ENCODE peak calls at places on chromosomes 1 and 21, in seven cellular contexts. W is activated T-cell treated with anti-CD3 and anti-CD28 coated beads, Interleukin-2, amount 50 U/mL, for 72 hours; Z is fibroblast of mammary gland; G is activated CD4-positive, alpha-beta T cell treated with anti-CD3 and anti-CD28 coated beads, Interleukin-2, amount 10 ng/mL, durations not matched to agents 24 days and 14 days; M is NAMALWA; P is B cell; V is NCI-H1694 treated with DMSO at 0.1 percent for 48 hours. X is an unnamed sample.

GRCh38 chr21:43345746-43346409 is 81.1 kb downstream of the SIK1 start:
- DNase-seq in W (peak), Z (peak), G (peak), M (no peak), P (no peak), V (no peak), X (no peak)

GRCh38 chr1:23576338-23577055 is 17.2 kb upstream of the ID3 start:
- DNase-seq in W (no peak), Z (no peak), G (no peak), M (peak), P (no peak), V (peak), X (no peak)

GRCh38 chr1:18354657-18355056 is 126.1 kb upstream of the KLHDC7A start:
- DNase-seq in W (no peak), Z (no peak), G (no peak), M (no peak), P (no peak), V (no peak), X (no peak)

GRCh38 chr1:170664283-170664827 is 424 bp downstream of the PRRX1 start:
- DNase-seq in W (no peak), Z (no peak), G (no peak), M (no peak), P (no peak), V (no peak), X (no peak)

GRCh38 chr21:28615276-28615675 is 377.4 kb downstream of the LTN1 start:
- DNase-seq in W (no peak), Z (peak), G (no peak), M (no peak), P (no peak), V (no peak), X (no peak)

GRCh38 chr21:41762753-41763152 is 4.1 kb downstream of the RIPK4 start:
- DNase-seq in W (no peak), Z (no peak), G (no peak), M (no peak), P (no peak), V (no peak), X (no peak)

GRCh38 chr1:160260436-160261382 is 1.6 kb downstream of the DCAF8 start:
- DNase-seq in W (no peak), Z (peak), G (no peak), M (peak), P (no peak), V (no peak), X (no peak)

GRCh38 chr1:103561612-103562395 is 9.6 kb upstream of the AMY2B start:
- DNase-seq in W (no peak), Z (peak), G (no peak), M (peak), P (no peak), V (no peak), X (no peak)

GRCh38 chr21:31875424-31876097 is 2.7 kb downstream of the HUNK start:
- DNase-seq in W (no peak), Z (no peak), G (no peak), M (no peak), P (no peak), V (no peak), X (no peak)

GRCh38 chr1:87330954-87331318 is 2.3 kb downstream of the LMO4 start:
- DNase-seq in W (no peak), Z (no peak), G (no peak), M (no peak), P (no peak), V (no peak), X (no peak)

GRCh38 chr1:66533804-66534745 is at the start of gene SGIP1:
- DNase-seq in W (no peak), Z (peak), G (no peak), M (no peak), P (no peak), V (no peak), X (peak)

GRCh38 chr1:27332536-27333281 is 9.1 kb upstream of the SYTL1 start:
- DNase-seq in W (peak), Z (peak), G (peak), M (peak), P (peak), V (no peak), X (no peak)

GRCh38 chr1:201318504-201319340 is 35.4 kb downstream of the PKP1 start:
- DNase-seq in W (no peak), Z (no peak), G (no peak), M (no peak), P (no peak), V (no peak), X (no peak)

GRCh38 chr1:18299441-18300338 is 181.0 kb upstream of the KLHDC7A start:
- DNase-seq in W (peak), Z (peak), G (peak), M (peak), P (no peak), V (peak), X (no peak)

GRCh38 chr1:228174482-228175315 is 9.1 kb downstream of the IBA57 start:
- DNase-seq in W (no peak), Z (no peak), G (peak), M (peak), P (no peak), V (no peak), X (no peak)

GRCh38 chr21:46266946-46267345 is 18.5 kb downstream of the MCM3AP start:
- DNase-seq in W (no peak), Z (no peak), G (no peak), M (no peak), P (no peak), V (no peak), X (no peak)

GRCh38 chr1:77430966-77431735 is 149.3 kb downstream of the AK5 start:
- DNase-seq in W (no peak), Z (no peak), G (peak), M (no peak), P (no peak), V (no peak), X (no peak)

GRCh38 chr1:176950736-176951308 is 213.7 kb downstream of the ASTN1 start:
- DNase-seq in W (no peak), Z (no peak), G (no peak), M (no peak), P (no peak), V (no peak), X (no peak)

GRCh38 chr1:153776352-153776751 is 1.1 kb downstream of the SLC27A3 start:
- DNase-seq in W (no peak), Z (no peak), G (no peak), M (no peak), P (peak), V (no peak), X (no peak)

X was measured in GOT3.